ENCODE peak calls at places on chromosomes 6 and 20, in nine cellular contexts. F is GM06990; J is CD8-positive, alpha-beta T cell; T is cardiac fibroblast; B is heart left ventricle; X is astrocyte; U is AG09319; P is fibroblast of lung; L is PC-3. G is an unnamed sample.

GRCh38 chr6:139580592-139581484 is 206.4 kb upstream of the CITED2 start:
- DNase-seq in L (no peak), F (no peak), X (no peak), B (no peak), J (no peak), P (no peak), U (no peak), T (no peak), G (no peak)

GRCh38 chr6:144745434-144745833 is 460.3 kb downstream of the UTRN start:
- DNase-seq in P (no peak), J (no peak), L (no peak), T (no peak), X (no peak), U (no peak), F (no peak), B (no peak), G (no peak)

GRCh38 chr6:107101211-107101610 is 14.1 kb downstream of the BEND3 start:
- DNase-seq in L (no peak), J (no peak), P (no peak), X (no peak), U (no peak), F (no peak), T (no peak), B (no peak), G (no peak)

GRCh38 chr20:63334356-63334755 is 26.8 kb downstream of the CHRNA4 start:
- DNase-seq in X (no peak), J (no peak), L (no peak), T (no peak), F (no peak), B (no peak), P (no peak), U (no peak), G (no peak)

GRCh38 chr6:144595266-144595665 is 310.1 kb downstream of the UTRN start:
- DNase-seq in J (no peak), X (peak), F (no peak), L (no peak), U (no peak), P (no peak), B (no peak), T (peak), G (no peak)

GRCh38 chr6:43575772-43576551 is at the start of the genes POLH and XPO5:
- DNase-seq in L (peak), U (peak), P (peak), T (peak), F (peak), J (peak), B (peak), X (peak), G (peak)

GRCh38 chr20:4897600-4897999 is 103.7 kb downstream of the SLC23A2 start:
- DNase-seq in F (no peak), U (no peak), J (no peak), T (no peak), L (no peak), P (no peak), B (no peak), X (no peak), G (no peak)

GRCh38 chr6:164113637-164114036 is 699.1 kb downstream of the QKI start:
- DNase-seq in P (no peak), J (no peak), L (no peak), F (no peak), X (no peak), T (no peak), U (no peak), B (no peak), G (no peak)

GRCh38 chr20:53867741-53868351 is 202.5 kb downstream of the BCAS1 start:
- DNase-seq in P (no peak), L (no peak), U (no peak), X (no peak), T (no peak), B (no peak), J (no peak), F (no peak), G (peak)

GRCh38 chr20:51978081-51978501 is 175.8 kb upstream of the SALL4 start:
- DNase-seq in L (no peak), J (no peak), X (no peak), U (no peak), F (peak), B (no peak), T (no peak), P (no peak), G (peak)

GRCh38 chr6:170135821-170136471 is 154.9 kb downstream of the DLL1 start:
- DNase-seq in B (peak), X (no peak), U (no peak), L (no peak), F (no peak), T (no peak), P (no peak), J (no peak), G (no peak)

GRCh38 chr20:3786126-3786484 is 435 bp downstream of the CENPB start:
- DNase-seq in P (peak), X (peak), J (peak), B (peak), T (peak), L (peak), F (peak), U (no peak), G (peak)

GRCh38 chr6:1527098-1527497 is 82.6 kb upstream of the FOXC1 start:
- DNase-seq in F (no peak), U (peak), T (peak), L (no peak), X (peak), P (peak), J (peak), B (no peak), G (peak)

GRCh38 chr6:54729716-54730115 is 116.9 kb upstream of the FAM83B start:
- DNase-seq in U (no peak), L (no peak), P (no peak), B (no peak), J (no peak), F (no peak), T (no peak), X (no peak), G (no peak)

GRCh38 chr6:111793711-111794111 is 79.5 kb downstream of the FYN start:
- DNase-seq in X (no peak), J (peak), B (peak), T (no peak), F (peak), L (no peak), P (no peak), U (no peak), G (no peak)

DNA sequence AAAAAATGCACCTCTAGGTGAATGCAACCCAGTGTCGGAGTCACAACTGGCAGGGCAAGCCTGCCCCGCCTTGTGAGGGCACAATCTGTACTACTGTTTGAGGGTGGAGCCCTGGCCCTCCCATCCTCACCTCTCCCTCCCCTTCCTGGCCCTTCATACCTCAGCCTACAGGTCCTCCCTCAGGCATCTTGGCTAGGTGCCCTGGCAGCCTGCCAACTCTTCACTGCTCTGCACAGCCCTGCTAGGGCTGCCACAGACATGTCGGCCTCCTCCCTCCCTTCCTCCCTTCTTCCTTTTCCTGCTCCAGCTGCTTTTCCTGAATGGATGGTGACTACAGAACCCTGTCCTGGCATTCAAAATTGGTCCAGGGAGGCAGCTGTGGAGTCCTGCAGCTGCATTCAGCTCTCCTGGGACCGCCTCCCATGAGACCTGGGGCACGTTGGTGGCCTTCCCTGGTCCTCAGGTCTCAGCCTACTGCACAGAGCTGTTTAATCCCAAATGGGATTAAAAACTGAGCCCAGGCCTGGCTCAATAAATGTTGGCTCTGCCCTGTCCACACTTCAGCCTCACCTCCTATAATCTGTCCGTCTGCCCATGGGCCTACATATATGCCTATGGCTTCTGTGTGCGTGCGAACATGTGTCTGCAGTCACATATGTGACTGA is 52.7 kb downstream of the CDH22 start:
- DNase-seq in F (no peak), U (no peak), L (peak), X (peak), J (peak), P (no peak), B (peak), T (peak), G (peak)
- TF ChIP-seq CTCF in F (no peak), U (no peak), L (no peak), X (no peak), J (no peak), P (no peak), B (no peak), T (no peak), G (no peak)

GRCh38 chr20:48349673-48350072 is 478.1 kb downstream of the PREX1 start:
- DNase-seq in P (no peak), F (no peak), L (no peak), U (no peak), J (no peak), B (no peak), X (no peak), T (no peak), G (no peak)

GRCh38 chr20:48348022-48348421 is 479.8 kb downstream of the PREX1 start:
- DNase-seq in X (no peak), L (no peak), U (no peak), T (no peak), B (no peak), P (no peak), F (no peak), J (no peak), G (no peak)

GRCh38 chr20:48352628-48353027 is 475.2 kb downstream of the PREX1 start:
- DNase-seq in P (no peak), F (no peak), B (no peak), L (no peak), J (no peak), T (no peak), U (no peak), X (no peak), G (no peak)

GRCh38 chr20:48352042-48352441 is 475.8 kb downstream of the PREX1 start:
- DNase-seq in F (no peak), J (no peak), P (no peak), X (no peak), B (no peak), T (no peak), U (no peak), L (no peak), G (no peak)

DNA sequence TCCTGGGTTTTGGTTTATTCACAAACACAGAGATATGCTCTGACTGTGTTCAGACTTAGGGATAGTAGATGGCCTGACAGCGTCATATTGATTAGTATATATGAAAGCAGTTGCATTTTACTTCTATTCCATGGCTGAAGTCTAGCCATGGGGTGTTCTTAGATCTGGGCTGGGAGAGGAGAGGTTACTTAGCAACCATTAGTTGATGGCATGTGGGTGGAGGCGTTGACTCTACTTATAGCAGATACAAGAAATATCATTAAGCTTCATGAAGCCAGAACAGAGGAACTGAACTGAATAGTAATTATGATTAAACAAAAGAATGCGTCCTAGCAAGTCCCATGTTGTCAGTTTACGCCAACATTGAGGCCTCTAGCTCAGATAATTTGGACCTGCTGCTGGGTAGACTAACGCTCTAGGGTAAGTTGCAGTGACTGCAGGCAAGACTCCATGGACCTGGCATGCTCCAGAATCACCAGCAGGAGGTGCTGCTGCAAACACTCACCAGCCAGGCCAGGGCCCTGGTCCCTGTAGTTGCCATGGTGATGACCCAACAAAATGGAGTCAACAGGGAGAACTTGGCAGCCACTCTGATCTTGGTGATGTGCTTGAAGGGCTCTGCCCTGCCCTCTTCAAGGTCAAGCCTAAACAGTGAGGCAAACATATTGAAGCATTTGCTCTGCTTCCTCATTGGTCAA is 477.4 kb downstream of the PREX1 start:
- DNase-seq in B (no peak), U (no peak), L (no peak), T (no peak), P (no peak), X (no peak), J (no peak), F (peak), G (peak)
- TF ChIP-seq CTCF in B (no peak), U (no peak), L (peak), T (no peak), P (no peak), X (no peak), J (no peak), F (peak), G (peak)

DNA sequence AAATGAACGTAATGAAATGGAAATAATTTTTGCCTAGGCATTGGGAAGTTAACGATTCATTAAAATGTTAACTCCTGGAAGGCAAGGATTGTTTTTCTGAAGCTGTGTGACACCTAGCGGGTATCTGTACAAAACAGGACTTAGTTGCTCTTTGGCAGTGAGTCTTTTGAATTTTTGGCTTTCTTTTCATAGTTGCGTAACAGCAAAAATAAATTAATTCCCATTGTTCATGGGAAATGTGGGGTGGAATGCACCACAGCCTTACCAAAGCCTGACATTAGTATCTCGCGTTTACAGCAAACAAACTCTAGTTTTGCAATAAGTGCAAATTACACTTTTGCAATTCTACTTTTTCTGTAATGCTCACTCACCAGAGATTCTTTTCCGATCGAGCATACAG is 92.7 kb upstream of the DTNBP1 start:
- DNase-seq in P (peak), L (no peak), B (no peak), X (peak), J (no peak), U (peak), F (no peak), T (peak), G (peak)
- TF ChIP-seq CTCF in P (no peak), L (no peak), B (no peak), X (no peak), J (no peak), U (peak), F (no peak), T (no peak), G (no peak)

GRCh38 chr6:113486172-113486571 is 371.0 kb upstream of the MARCKS start:
- DNase-seq in J (no peak), P (no peak), B (no peak), X (no peak), L (no peak), F (no peak), T (no peak), U (no peak), G (peak)

GRCh38 chr6:113489946-113490345 is 367.2 kb upstream of the MARCKS start:
- DNase-seq in P (no peak), B (no peak), J (no peak), L (no peak), U (no peak), F (no peak), T (no peak), X (no peak), G (no peak)

GRCh38 chr6:113490356-113490755 is 366.8 kb upstream of the MARCKS start:
- DNase-seq in J (no peak), L (peak), U (no peak), B (no peak), X (no peak), P (no peak), T (no peak), F (no peak), G (peak)

GRCh38 chr6:113488812-113489685 is 368.1 kb upstream of the MARCKS start:
- DNase-seq in F (no peak), B (no peak), T (no peak), X (no peak), J (no peak), L (no peak), U (no peak), P (no peak), G (no peak)

GRCh38 chr6:113488061-113488460 is 369.1 kb upstream of the MARCKS start:
- DNase-seq in U (no peak), X (no peak), T (peak), P (no peak), L (no peak), B (no peak), J (no peak), F (no peak), G (no peak)
- TF ChIP-seq CTCF in U (no peak), X (no peak), T (peak), P (no peak), L (no peak), B (no peak), J (no peak), F (no peak), G (peak)

DNA sequence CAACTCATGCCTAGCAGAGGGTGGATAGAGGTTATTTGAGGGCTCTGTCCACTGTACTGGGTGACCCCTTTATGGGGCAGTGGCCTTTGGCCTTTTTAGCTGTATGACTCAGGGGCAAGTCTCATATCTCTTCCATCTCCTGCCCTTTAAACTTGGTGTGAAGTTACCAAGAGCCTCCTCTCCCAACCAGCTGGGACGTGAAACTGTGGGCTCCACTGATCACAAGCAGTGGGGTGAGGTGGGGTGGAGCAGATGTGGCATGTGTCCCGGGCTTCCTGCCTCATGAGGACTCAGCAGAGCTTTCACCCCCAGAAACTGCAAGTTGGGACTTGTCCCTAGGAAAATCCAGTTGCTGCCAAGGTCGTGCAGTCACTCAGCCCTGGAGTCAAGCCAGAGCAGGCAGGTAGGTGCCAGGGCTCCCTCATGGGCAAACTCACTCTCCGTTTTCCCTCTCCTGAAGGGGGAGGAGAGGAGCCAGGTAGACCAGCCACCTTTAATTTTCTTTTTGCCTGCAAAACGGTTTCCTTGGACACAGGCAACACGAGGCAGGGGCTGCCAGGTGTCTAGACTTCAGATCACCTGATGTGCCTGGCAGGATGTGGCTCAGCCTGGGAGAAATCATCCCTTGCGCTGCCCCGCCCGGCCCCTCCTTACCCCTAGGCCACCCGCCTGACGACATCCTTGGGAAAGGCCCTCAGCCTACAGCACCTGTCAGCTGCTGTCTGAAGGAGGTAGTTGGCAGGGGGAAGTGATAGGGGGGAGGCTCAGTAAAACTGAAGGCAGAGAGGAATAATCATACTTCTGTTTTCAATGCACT is 4.0 kb downstream of the CDKN1A start:
- DNase-seq in J (peak), U (no peak), L (peak), X (peak), F (peak), T (no peak), P (peak), B (no peak), G (peak)
- TF ChIP-seq CTCF in J (no peak), U (no peak), L (no peak), X (no peak), F (no peak), T (no peak), P (no peak), B (no peak), G (no peak)

DNA sequence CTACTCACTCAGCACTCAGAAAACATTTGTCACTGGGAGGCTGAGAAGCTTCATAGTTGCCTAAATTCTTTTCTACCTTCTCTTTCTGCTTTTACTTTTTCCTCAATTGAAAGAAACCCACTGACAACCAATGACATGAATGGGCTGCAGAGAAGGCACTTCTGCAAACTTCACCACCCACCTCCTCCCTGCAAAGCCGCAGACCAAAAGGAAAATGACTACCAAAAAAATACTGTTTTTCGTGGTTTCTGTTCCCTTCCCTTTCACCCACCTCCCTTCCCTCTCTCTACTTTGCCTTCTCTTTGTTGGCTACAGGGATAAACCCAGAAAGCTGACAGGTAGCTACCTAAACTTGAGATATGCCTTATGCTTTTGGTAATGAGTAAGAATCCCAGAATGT is 3.2 kb downstream of the GNAS-AS1 start:
- DNase-seq in L (no peak), F (no peak), U (no peak), B (no peak), P (no peak), J (no peak), T (no peak), X (no peak), G (no peak)
- TF ChIP-seq CTCF in L (no peak), F (no peak), U (no peak), B (no peak), P (no peak), J (no peak), T (no peak), X (no peak), G (no peak)

GRCh38 chr6:110646951-110647910 is 168.0 kb downstream of the CDK19 start:
- DNase-seq in X (no peak), T (no peak), J (no peak), F (peak), B (no peak), U (no peak), L (no peak), P (no peak), G (no peak)
- TF ChIP-seq CTCF in X (no peak), T (peak), J (no peak), F (peak), B (no peak), U (peak), L (peak), P (peak), G (peak)

GRCh38 chr6:147218797-147219196 is 14.6 kb downstream of the STXBP5 start:
- DNase-seq in P (no peak), J (no peak), X (no peak), U (no peak), T (no peak), L (no peak), B (no peak), F (no peak), G (no peak)
- TF ChIP-seq CTCF in P (no peak), J (no peak), X (no peak), U (no peak), T (no peak), L (no peak), B (no peak), F (no peak), G (no peak)

DNA sequence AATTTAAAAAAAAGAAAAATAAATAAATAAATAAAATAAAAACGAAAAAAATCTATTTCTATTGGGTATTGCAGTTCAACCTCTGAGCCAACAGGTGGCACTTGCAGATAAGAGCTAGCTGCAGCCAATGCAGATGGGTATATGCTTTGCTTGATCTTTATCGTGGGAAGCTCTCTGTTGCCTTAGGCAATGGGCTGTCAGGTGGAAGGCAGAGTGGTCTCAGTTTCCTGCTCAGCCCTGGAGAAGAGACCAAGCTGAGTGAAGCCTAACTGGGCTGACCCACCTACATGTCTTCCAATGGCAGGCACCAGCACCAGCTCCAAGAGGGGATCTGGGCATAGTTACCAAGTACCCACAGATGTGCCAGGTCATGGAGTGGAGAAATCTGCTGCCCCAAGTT is 95.0 kb downstream of the AK9 start:
- DNase-seq in J (no peak), F (peak), X (peak), B (no peak), L (peak), P (peak), U (no peak), T (peak), G (peak)
- TF ChIP-seq CTCF in J (peak), F (peak), X (peak), B (no peak), L (peak), P (peak), U (peak), T (peak), G (peak)

GRCh38 chr6:84197708-84198107 is 29.7 kb downstream of the CEP162 start:
- DNase-seq in B (no peak), F (no peak), P (no peak), J (no peak), U (no peak), L (no peak), T (no peak), X (no peak), G (no peak)
- TF ChIP-seq CTCF in B (no peak), F (no peak), P (no peak), J (no peak), U (no peak), L (no peak), T (no peak), X (peak), G (no peak)

G was measured in MCF 10A.